ENCODE peak calls at places on chromosome 16, in nine cellular contexts. U is activated CD4-positive, CD25-positive, alpha-beta regulatory T cell; H is fibroblast of mammary gland; Z is NCI-H2081 treated with DMSO at 0.1 percent for 48 hours; A is H9; J is activated CD4-positive, alpha-beta T cell treated with anti-CD3 and anti-CD28 coated beads for 24 hours; C is MCF 10A; E is HFFc6; B is tibial artery. K is an unnamed sample.

GRCh38 chr16:66439051-66439730 is 12.1 kb downstream of the BEAN1 start:
- DNase-seq in C (no peak), A (no peak), B (no peak), Z (no peak), E (no peak), U (no peak), J (no peak), H (no peak), K (no peak)

GRCh38 chr16:46730126-46730525 is 18.0 kb downstream of the MYLK3 start:
- DNase-seq in A (no peak), Z (no peak), C (no peak), U (no peak), B (no peak), J (no peak), E (no peak), H (no peak), K (no peak)

GRCh38 chr16:53061701-53062159 is 6.9 kb downstream of the CHD9 start:
- DNase-seq in E (no peak), A (no peak), B (peak), H (no peak), J (peak), Z (no peak), C (peak), U (no peak), K (no peak)

GRCh38 chr16:11087691-11088431 is 143.5 kb downstream of the CLEC16A start:
- DNase-seq in A (peak), U (no peak), Z (no peak), C (no peak), E (no peak), B (no peak), H (no peak), J (no peak), K (no peak)

GRCh38 chr16:2156025-2156848 is 655 bp downstream of the TRAF7 start:
- DNase-seq in C (peak), Z (no peak), E (peak), A (no peak), U (no peak), B (no peak), J (no peak), H (peak), K (no peak)

GRCh38 chr16:807345-808251 is 7.1 kb upstream of the GNG13 start:
- DNase-seq in E (peak), A (peak), Z (peak), B (peak), J (peak), H (peak), C (peak), U (peak), K (peak)

GRCh38 chr16:51155199-51155607 is 4.1 kb upstream of the SALL1 start:
- DNase-seq in U (no peak), E (no peak), Z (no peak), H (no peak), J (no peak), C (no peak), B (no peak), A (peak), K (no peak)

GRCh38 chr16:726438-727290 is at the start of the genes CCDC78 and HAGHL:
- DNase-seq in U (peak), Z (no peak), A (peak), C (peak), H (peak), E (no peak), J (peak), B (no peak), K (no peak)

GRCh38 chr16:30186782-30187555 is 3.6 kb downstream of the CORO1A start:
- DNase-seq in H (peak), C (peak), B (peak), U (peak), A (peak), Z (no peak), E (peak), J (peak), K (peak)

GRCh38 chr16:21101631-21102420 is 48.8 kb downstream of the DNAH3 start:
- DNase-seq in J (peak), C (peak), E (peak), Z (no peak), B (no peak), H (peak), U (no peak), A (peak), K (no peak)

GRCh38 chr16:68470461-68471150 is 22.3 kb upstream of the SMPD3 start:
- DNase-seq in A (no peak), B (peak), C (no peak), H (no peak), E (no peak), J (no peak), U (no peak), Z (no peak), K (no peak)

GRCh38 chr16:31458073-31458834 is 1.0 kb upstream of the ARMC5 start:
- DNase-seq in A (peak), Z (no peak), H (peak), U (no peak), B (peak), J (peak), C (peak), E (peak), K (no peak)

GRCh38 chr16:79327836-79328235 is 272.7 kb downstream of the MAF start:
- DNase-seq in C (no peak), H (no peak), B (no peak), J (no peak), Z (no peak), U (no peak), E (no peak), A (no peak), K (no peak)

GRCh38 chr16:21226749-21227148 is 6.8 kb upstream of the ANKS4B start:
- DNase-seq in J (no peak), Z (no peak), H (no peak), U (no peak), B (no peak), E (no peak), A (no peak), C (no peak), K (no peak)

GRCh38 chr16:75477680-75478473 is 13.4 kb upstream of the TMEM170A start:
- DNase-seq in U (no peak), C (peak), J (no peak), Z (no peak), E (no peak), A (no peak), B (no peak), H (no peak), K (no peak)

GRCh38 chr16:5432166-5432565 is 334.6 kb upstream of the EEF2KMT start:
- DNase-seq in A (no peak), J (no peak), H (no peak), U (no peak), E (no peak), B (no peak), Z (no peak), C (no peak), K (no peak)

GRCh38 chr16:24645739-24646645 is 83.5 kb upstream of the TNRC6A start:
- DNase-seq in J (no peak), C (peak), H (peak), Z (no peak), B (no peak), A (no peak), U (no peak), E (peak), K (peak)

GRCh38 chr16:3058173-3059030 is 7.0 kb upstream of the IL32 start:
- DNase-seq in H (peak), A (peak), J (no peak), C (peak), Z (no peak), B (peak), U (no peak), E (no peak), K (no peak)

GRCh38 chr16:88454315-88455057 is 1.4 kb downstream of the ZFPM1 start:
- DNase-seq in C (no peak), H (no peak), U (peak), B (no peak), J (no peak), A (no peak), E (no peak), Z (no peak), K (no peak)

GRCh38 chr16:81371106-81371505 is 56.3 kb downstream of the GAN start:
- DNase-seq in U (no peak), C (no peak), Z (no peak), A (no peak), H (peak), E (no peak), J (no peak), B (no peak), K (no peak)

GRCh38 chr16:86307518-86307903 is 202.8 kb upstream of the FOXF1 start:
- DNase-seq in B (no peak), U (no peak), E (peak), Z (no peak), H (peak), A (no peak), C (peak), J (no peak), K (no peak)

GRCh38 chr16:21608647-21609328 is 9.4 kb downstream of the METTL9 start:
- DNase-seq in H (peak), B (no peak), U (no peak), C (peak), J (no peak), E (no peak), A (no peak), Z (no peak), K (no peak)

GRCh38 chr16:77183137-77183536 is 7.9 kb upstream of the MON1B start:
- DNase-seq in H (no peak), Z (no peak), C (peak), A (no peak), B (no peak), J (no peak), E (no peak), U (no peak), K (no peak)

GRCh38 chr16:65441501-65441900 is 319.6 kb upstream of the CDH11 start:
- DNase-seq in J (no peak), E (no peak), A (no peak), Z (no peak), B (no peak), C (no peak), H (no peak), U (no peak), K (no peak)

GRCh38 chr16:1054660-1055556 is 17.6 kb upstream of the SSTR5 start:
- DNase-seq in J (peak), A (peak), C (peak), Z (no peak), E (no peak), H (peak), B (no peak), U (no peak), K (no peak)

GRCh38 chr16:1502092-1503004 is 9.2 kb downstream of the TELO2 start:
- DNase-seq in Z (no peak), C (no peak), E (no peak), J (no peak), U (no peak), A (no peak), H (no peak), B (no peak), K (no peak)

GRCh38 chr16:80107900-80108299 is 432.9 kb upstream of the DYNLRB2 start:
- DNase-seq in A (no peak), B (no peak), E (no peak), U (no peak), H (peak), C (no peak), J (no peak), Z (no peak), K (no peak)

GRCh38 chr16:27179500-27180072 is 23.7 kb upstream of the KDM8 start:
- DNase-seq in B (peak), Z (no peak), C (peak), H (peak), E (peak), J (peak), A (peak), U (peak), K (no peak)

GRCh38 chr16:55640714-55641327 is 15.0 kb upstream of the SLC6A2 start:
- DNase-seq in B (no peak), J (no peak), C (no peak), H (no peak), Z (no peak), U (no peak), A (peak), E (no peak), K (no peak)

GRCh38 chr16:4373909-4374742 is 2.5 kb downstream of the VASN start:
- DNase-seq in A (peak), J (no peak), H (peak), Z (no peak), B (peak), U (no peak), E (peak), C (peak), K (no peak)

GRCh38 chr16:81564368-81565060 is 119.9 kb downstream of the CMIP start:
- DNase-seq in C (no peak), U (no peak), A (no peak), Z (no peak), J (no peak), H (no peak), B (no peak), E (no peak), K (no peak)

GRCh38 chr16:84616515-84616914 is 1.4 kb downstream of the COTL1 start:
- DNase-seq in Z (no peak), E (no peak), A (no peak), H (no peak), C (peak), B (no peak), J (no peak), U (no peak), K (no peak)

GRCh38 chr16:54657058-54657708 is 273.5 kb upstream of the IRX5 start:
- DNase-seq in B (peak), E (peak), C (peak), A (peak), Z (no peak), H (peak), U (no peak), J (no peak), K (peak)

K was measured in Panc1.